ENCODE peak calls at places on chromosomes 5 and 9, in six cellular contexts. One of them, this sample, is unnamed.

GRCh38 chr9:33404782-33405362 is 2.5 kb upstream of the AQP7 start:
- DNase-seq in GM23338: no peak
- DNase-seq in mucosa of descending colon: no peak
- DNase-seq in tibial artery: no peak
- DNase-seq in A673: no peak
- DNase-seq in right cardiac atrium: no peak
- DNase-seq in this sample: no peak

GRCh38 chr9:127204771-127205470 is 59.7 kb upstream of the GARNL3 start:
- DNase-seq in right cardiac atrium: peak; percentile 50
- DNase-seq in mucosa of descending colon: no peak
- DNase-seq in tibial artery: no peak
- DNase-seq in A673: peak; percentile 68
- DNase-seq in GM23338: peak; percentile 44
- DNase-seq in this sample: no peak

GRCh38 chr9:113523421-113524141 is 60.1 kb downstream of the RGS3 start:
- DNase-seq in GM23338: no peak
- DNase-seq in right cardiac atrium: peak; percentile 85
- DNase-seq in tibial artery: peak; percentile 86
- DNase-seq in mucosa of descending colon: peak; percentile 70
- DNase-seq in A673: no peak
- DNase-seq in this sample: no peak

GRCh38 chr5:109931049-109931448 is 241.3 kb downstream of the MAN2A1 start:
- DNase-seq in tibial artery: no peak
- DNase-seq in mucosa of descending colon: no peak
- DNase-seq in GM23338: no peak
- DNase-seq in right cardiac atrium: no peak
- DNase-seq in A673: no peak
- DNase-seq in this sample: no peak

GRCh38 chr9:34642679-34643078 is 3.8 kb upstream of the GALT start:
- DNase-seq in right cardiac atrium: no peak
- DNase-seq in GM23338: no peak
- DNase-seq in A673: peak; percentile 47
- DNase-seq in tibial artery: no peak
- DNase-seq in mucosa of descending colon: no peak
- DNase-seq in this sample: no peak

GRCh38 chr5:123483446-123484077 is 28.4 kb upstream of the CSNK1G3 start:
- DNase-seq in A673: no peak
- DNase-seq in tibial artery: no peak
- DNase-seq in right cardiac atrium: no peak
- DNase-seq in GM23338: no peak
- DNase-seq in mucosa of descending colon: no peak
- DNase-seq in this sample: no peak

GRCh38 chr9:36008774-36009300 is 27.9 kb upstream of the RECK start:
- DNase-seq in right cardiac atrium: peak; percentile 67
- DNase-seq in A673: peak; percentile 89
- DNase-seq in tibial artery: peak; percentile 73
- DNase-seq in GM23338: peak; percentile 93
- DNase-seq in mucosa of descending colon: peak; percentile 77
- DNase-seq in this sample: peak; percentile 7

GRCh38 chr9:119959846-119960545 is 590.8 kb upstream of the BRINP1 start:
- DNase-seq in mucosa of descending colon: no peak
- DNase-seq in tibial artery: no peak
- DNase-seq in A673: no peak
- DNase-seq in right cardiac atrium: no peak
- DNase-seq in GM23338: no peak
- DNase-seq in this sample: no peak

GRCh38 chr5:170195876-170196275 is 36.9 kb upstream of the C5orf58 start:
- DNase-seq in A673: peak; percentile 13
- DNase-seq in mucosa of descending colon: no peak
- DNase-seq in tibial artery: no peak
- DNase-seq in GM23338: no peak
- DNase-seq in right cardiac atrium: no peak
- DNase-seq in this sample: no peak

GRCh38 chr5:45035991-45036390 is 227.2 kb downstream of the MRPS30 start:
- DNase-seq in mucosa of descending colon: no peak
- DNase-seq in A673: no peak
- DNase-seq in GM23338: no peak
- DNase-seq in right cardiac atrium: no peak
- DNase-seq in tibial artery: no peak
- DNase-seq in this sample: no peak

GRCh38 chr9:89226076-89226475 is 47.5 kb upstream of the SHC3 start:
- DNase-seq in tibial artery: no peak
- DNase-seq in A673: no peak
- DNase-seq in mucosa of descending colon: peak; percentile 24
- DNase-seq in right cardiac atrium: peak; percentile 80
- DNase-seq in GM23338: peak; percentile 83
- DNase-seq in this sample: no peak

GRCh38 chr9:14314929-14315753 is 1.2 kb upstream of the NFIB start:
- DNase-seq in A673: peak; percentile 90
- DNase-seq in right cardiac atrium: peak; percentile 98
- DNase-seq in mucosa of descending colon: peak; percentile 89
- DNase-seq in GM23338: peak; percentile 74
- DNase-seq in tibial artery: peak; percentile 98
- DNase-seq in this sample: peak; percentile 63

GRCh38 chr5:73692166-73692640 is 66.2 kb downstream of the ARHGEF28 start:
- DNase-seq in tibial artery: no peak
- DNase-seq in GM23338: no peak
- DNase-seq in right cardiac atrium: no peak
- DNase-seq in A673: peak; percentile 79
- DNase-seq in mucosa of descending colon: no peak
- DNase-seq in this sample: no peak

GRCh38 chr5:172571892-172572291 is 69.2 kb upstream of the NEURL1B start:
- DNase-seq in A673: no peak
- DNase-seq in mucosa of descending colon: no peak
- DNase-seq in tibial artery: no peak
- DNase-seq in GM23338: no peak
- DNase-seq in right cardiac atrium: no peak
- DNase-seq in this sample: no peak

GRCh38 chr5:172573115-172573882 is 67.8 kb upstream of the NEURL1B start:
- DNase-seq in GM23338: no peak
- DNase-seq in right cardiac atrium: no peak
- DNase-seq in A673: no peak
- DNase-seq in mucosa of descending colon: no peak
- DNase-seq in tibial artery: no peak
- DNase-seq in this sample: no peak

GRCh38 chr5:172571413-172571812 is 69.7 kb upstream of the NEURL1B start:
- DNase-seq in tibial artery: no peak
- DNase-seq in mucosa of descending colon: no peak
- DNase-seq in right cardiac atrium: no peak
- DNase-seq in A673: no peak
- DNase-seq in GM23338: no peak
- DNase-seq in this sample: no peak

GRCh38 chr5:172570594-172571334 is 70.3 kb upstream of the NEURL1B start:
- DNase-seq in right cardiac atrium: no peak
- DNase-seq in A673: no peak
- DNase-seq in mucosa of descending colon: no peak
- DNase-seq in tibial artery: no peak
- DNase-seq in GM23338: no peak
- DNase-seq in this sample: no peak

GRCh38 chr5:172572440-172572839 is 68.6 kb upstream of the NEURL1B start:
- DNase-seq in mucosa of descending colon: no peak
- DNase-seq in tibial artery: no peak
- DNase-seq in GM23338: no peak
- DNase-seq in right cardiac atrium: no peak
- DNase-seq in A673: no peak
- DNase-seq in this sample: no peak
- H3K4me1 ChIP-seq in mucosa of descending colon: peaks cover 18% of the 10 kb centered on the region
- H3K4me1 ChIP-seq in tibial artery: peaks cover 8% of the 10 kb centered on the region
- H3K4me1 ChIP-seq in GM23338: peaks cover 20% of the 10 kb centered on the region
- H3K4me1 ChIP-seq in right cardiac atrium: peaks cover 6% of the 10 kb centered on the region
- H3K4me1 ChIP-seq in A673: no peaks in the 10 kb centered on the region
- H3K4me1 ChIP-seq in this sample: no peaks in the 10 kb centered on the region

DNA sequence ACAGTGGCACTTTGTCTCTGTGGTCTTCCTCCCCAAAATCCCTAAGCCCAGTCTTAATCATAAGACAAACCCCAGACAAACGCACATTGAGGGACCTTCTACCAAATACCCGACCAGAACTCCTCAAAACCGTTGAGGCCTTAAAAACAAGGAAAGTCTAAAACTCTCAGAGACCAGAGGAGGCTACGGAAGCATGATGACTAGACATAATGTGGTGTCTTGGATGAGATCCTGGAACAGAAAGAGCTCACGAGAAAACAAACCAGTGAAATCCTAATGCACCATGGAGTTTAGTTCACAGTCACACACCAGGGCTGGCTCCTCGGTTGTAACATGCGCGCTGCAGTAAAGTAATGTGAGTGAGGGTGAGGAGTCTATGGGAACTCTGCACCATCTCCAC is 58.4 kb downstream of the OTULIN start:
- DNase-seq in mucosa of descending colon: no peak
- DNase-seq in right cardiac atrium: no peak
- DNase-seq in GM23338: no peak
- DNase-seq in tibial artery: no peak
- DNase-seq in A673: no peak
- DNase-seq in this sample: no peak
- H3K4me1 ChIP-seq in mucosa of descending colon: peaks cover 4% of the 10 kb centered on the region
- H3K4me1 ChIP-seq in right cardiac atrium: peaks cover 2% of the 10 kb centered on the region
- H3K4me1 ChIP-seq in GM23338: peaks cover 8% of the 10 kb centered on the region
- H3K4me1 ChIP-seq in tibial artery: peaks cover 18% of the 10 kb centered on the region
- H3K4me1 ChIP-seq in A673: no peaks in the 10 kb centered on the region
- H3K4me1 ChIP-seq in this sample: peaks cover 31% of the 10 kb centered on the region

GRCh38 chr9:131629827-131630205 is 84.5 kb downstream of the PRRT1B start:
- DNase-seq in tibial artery: no peak
- DNase-seq in A673: no peak
- DNase-seq in GM23338: no peak
- DNase-seq in right cardiac atrium: no peak
- DNase-seq in mucosa of descending colon: no peak
- DNase-seq in this sample: no peak
- H3K4me1 ChIP-seq in tibial artery: peaks cover 5% of the 10 kb centered on the region
- H3K4me1 ChIP-seq in A673: no peaks in the 10 kb centered on the region
- H3K4me1 ChIP-seq in GM23338: peaks cover 13% of the 10 kb centered on the region
- H3K4me1 ChIP-seq in right cardiac atrium: peaks cover 3% of the 10 kb centered on the region
- H3K4me1 ChIP-seq in mucosa of descending colon: peaks cover 25% of the 10 kb centered on the region
- H3K4me1 ChIP-seq in this sample: peaks cover 2% of the 10 kb centered on the region

GRCh38 chr5:56829137-56829536 is 13.8 kb downstream of the MAP3K1 start:
- DNase-seq in GM23338: no peak
- DNase-seq in A673: no peak
- DNase-seq in tibial artery: no peak
- DNase-seq in right cardiac atrium: no peak
- DNase-seq in mucosa of descending colon: no peak
- DNase-seq in this sample: no peak
- H3K4me1 ChIP-seq in GM23338: peaks cover 60% of the 10 kb centered on the region
- H3K4me1 ChIP-seq in A673: no peaks in the 10 kb centered on the region
- H3K4me1 ChIP-seq in tibial artery: peaks cover 11% of the 10 kb centered on the region
- H3K4me1 ChIP-seq in right cardiac atrium: peaks cover 13% of the 10 kb centered on the region
- H3K4me1 ChIP-seq in mucosa of descending colon: no peaks in the 10 kb centered on the region
- H3K4me1 ChIP-seq in this sample: peaks cover 27% of the 10 kb centered on the region

DNA sequence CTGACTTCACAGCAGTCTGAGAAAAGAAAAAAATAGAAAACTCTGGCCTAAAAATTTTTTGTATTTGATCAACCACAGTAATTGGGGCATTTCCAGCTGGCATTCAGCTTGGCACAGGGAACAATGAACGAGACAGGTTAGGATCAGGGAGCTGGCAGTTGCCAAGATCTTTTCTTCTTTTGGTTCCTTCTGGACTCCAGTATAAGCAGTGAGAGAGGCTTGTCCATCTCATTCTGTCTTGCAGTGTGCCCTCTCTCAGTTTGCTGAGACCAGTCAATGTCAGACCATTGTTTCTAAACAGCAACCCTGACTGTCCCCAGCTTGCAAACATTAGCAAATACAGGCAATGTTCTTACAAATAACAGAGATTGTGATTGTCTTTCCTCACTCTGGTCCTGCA is 601.2 kb downstream of the TLR4 start:
- DNase-seq in GM23338: no peak
- DNase-seq in right cardiac atrium: no peak
- DNase-seq in A673: no peak
- DNase-seq in mucosa of descending colon: no peak
- DNase-seq in tibial artery: no peak
- DNase-seq in this sample: no peak
- H3K4me1 ChIP-seq in GM23338: no peaks in the 10 kb centered on the region
- H3K4me1 ChIP-seq in right cardiac atrium: no peaks in the 10 kb centered on the region
- H3K4me1 ChIP-seq in A673: no peaks in the 10 kb centered on the region
- H3K4me1 ChIP-seq in mucosa of descending colon: no peaks in the 10 kb centered on the region
- H3K4me1 ChIP-seq in tibial artery: no peaks in the 10 kb centered on the region
- H3K4me1 ChIP-seq in this sample: no peaks in the 10 kb centered on the region

GRCh38 chr5:10584714-10585113 is 20.8 kb downstream of the ANKRD33B start:
- DNase-seq in GM23338: no peak
- DNase-seq in A673: no peak
- DNase-seq in tibial artery: no peak
- DNase-seq in right cardiac atrium: no peak
- DNase-seq in mucosa of descending colon: no peak
- DNase-seq in this sample: no peak
- H3K4me1 ChIP-seq in GM23338: peaks cover 16% of the 10 kb centered on the region
- H3K4me1 ChIP-seq in A673: no peaks in the 10 kb centered on the region
- H3K4me1 ChIP-seq in tibial artery: peaks cover 6% of the 10 kb centered on the region
- H3K4me1 ChIP-seq in right cardiac atrium: peaks cover 8% of the 10 kb centered on the region
- H3K4me1 ChIP-seq in mucosa of descending colon: no peaks in the 10 kb centered on the region
- H3K4me1 ChIP-seq in this sample: peaks cover 39% of the 10 kb centered on the region

DNA sequence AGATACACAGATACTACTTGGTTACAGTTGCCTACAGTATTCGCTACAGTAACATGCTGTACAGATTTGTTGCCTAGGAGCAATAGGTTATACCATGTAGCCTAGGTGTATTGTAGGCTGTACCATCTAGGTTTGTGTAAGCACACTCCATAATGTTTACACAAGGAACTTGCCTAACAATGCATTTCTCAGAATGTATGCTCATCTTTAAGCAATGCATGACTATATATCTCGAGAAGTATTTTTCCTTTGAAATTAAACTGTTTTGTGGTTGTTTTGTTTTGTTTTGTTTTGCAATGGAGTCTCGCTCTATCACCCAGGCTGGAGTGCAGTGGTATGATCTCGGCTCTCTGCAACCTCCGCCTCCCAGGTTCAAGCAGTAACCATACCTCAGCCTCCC is 25.3 kb downstream of the LRRC70 start:
- DNase-seq in A673: no peak
- DNase-seq in mucosa of descending colon: no peak
- DNase-seq in right cardiac atrium: no peak
- DNase-seq in tibial artery: no peak
- DNase-seq in GM23338: no peak
- DNase-seq in this sample: no peak
- H3K4me1 ChIP-seq in A673: no peaks in the 10 kb centered on the region
- H3K4me1 ChIP-seq in mucosa of descending colon: no peaks in the 10 kb centered on the region
- H3K4me1 ChIP-seq in right cardiac atrium: no peaks in the 10 kb centered on the region
- H3K4me1 ChIP-seq in tibial artery: no peaks in the 10 kb centered on the region
- H3K4me1 ChIP-seq in GM23338: no peaks in the 10 kb centered on the region
- H3K4me1 ChIP-seq in this sample: no peaks in the 10 kb centered on the region

DNA sequence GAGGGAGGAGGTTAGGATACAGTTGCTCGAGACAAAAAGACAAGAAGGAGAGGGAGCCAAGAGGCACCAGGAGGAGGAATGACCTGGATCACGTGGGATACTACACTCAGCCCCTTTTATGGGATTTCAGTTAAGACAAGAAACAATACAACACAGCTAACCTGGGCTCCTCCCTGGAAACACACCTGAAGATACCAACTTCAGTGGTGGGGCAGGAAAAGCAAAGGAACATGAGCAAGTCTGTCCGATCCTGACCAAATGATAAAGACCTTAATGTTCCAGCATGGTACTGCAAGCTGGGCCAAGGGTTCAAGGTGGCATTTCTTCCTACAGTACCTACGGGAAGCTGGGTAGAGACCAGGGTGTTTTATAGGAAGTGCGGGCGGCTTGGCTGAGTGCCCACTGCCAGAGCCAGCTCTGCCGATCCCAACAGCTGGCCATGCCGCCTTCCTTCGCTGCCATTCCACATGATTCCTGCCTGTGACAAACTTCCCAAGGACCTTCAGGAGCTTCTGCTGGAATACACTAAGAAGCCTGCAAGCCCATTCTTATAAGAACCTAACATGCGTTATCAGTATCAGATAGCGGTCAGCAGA is 22.1 kb downstream of the MYO10 start:
- DNase-seq in right cardiac atrium: no peak
- DNase-seq in A673: no peak
- DNase-seq in GM23338: no peak
- DNase-seq in tibial artery: no peak
- DNase-seq in mucosa of descending colon: peak; percentile 74
- DNase-seq in this sample: no peak
- H3K4me1 ChIP-seq in right cardiac atrium: no peaks in the 10 kb centered on the region
- H3K4me1 ChIP-seq in A673: peaks cover 77% of the 10 kb centered on the region
- H3K4me1 ChIP-seq in GM23338: no peaks in the 10 kb centered on the region
- H3K4me1 ChIP-seq in tibial artery: peaks cover 21% of the 10 kb centered on the region
- H3K4me1 ChIP-seq in mucosa of descending colon: peaks cover 25% of the 10 kb centered on the region
- H3K4me1 ChIP-seq in this sample: no peaks in the 10 kb centered on the region

GRCh38 chr5:1512541-1513291 is 11.0 kb downstream of the LPCAT1 start:
- DNase-seq in tibial artery: peak; percentile 43
- DNase-seq in GM23338: no peak
- DNase-seq in mucosa of descending colon: peak; percentile 1
- DNase-seq in A673: no peak
- DNase-seq in right cardiac atrium: peak; percentile 25
- DNase-seq in this sample: peak; percentile 1
- H3K4me1 ChIP-seq in tibial artery: no peaks in the 10 kb centered on the region
- H3K4me1 ChIP-seq in GM23338: peaks cover 53% of the 10 kb centered on the region
- H3K4me1 ChIP-seq in mucosa of descending colon: no peaks in the 10 kb centered on the region
- H3K4me1 ChIP-seq in A673: peaks cover 6% of the 10 kb centered on the region
- H3K4me1 ChIP-seq in right cardiac atrium: no peaks in the 10 kb centered on the region
- H3K4me1 ChIP-seq in this sample: no peaks in the 10 kb centered on the region

This sample was measured in thoracic aorta.